ENCODE peak calls at places on chromosomes 4 and X, in ten cellular contexts. One of them, this sample, is unnamed.

GRCh38 chr4:77308843-77309242 is 151.8 kb downstream of the CCNG2 start:
- DNase-seq in H9: no peak
- DNase-seq in foreskin fibroblast: peak; percentile 18
- DNase-seq in GM23338: peak; percentile 74
- DNase-seq in HFFc6: peak; percentile 33
- DNase-seq in upper lobe of right lung: no peak
- DNase-seq in WERI-Rb-1: no peak
- DNase-seq in hepatocyte: peak; percentile 30
- DNase-seq in fibroblast of pulmonary artery: peak; percentile 36
- DNase-seq in breast epithelium: no peak
- DNase-seq in this sample: peak; percentile 43

GRCh38 chr4:136489101-136489500 is 1043.2 kb downstream of the PCDH18 start:
- DNase-seq in H9: no peak
- DNase-seq in HFFc6: no peak
- DNase-seq in GM23338: no peak
- DNase-seq in foreskin fibroblast: no peak
- DNase-seq in WERI-Rb-1: no peak
- DNase-seq in hepatocyte: no peak
- DNase-seq in fibroblast of pulmonary artery: no peak
- DNase-seq in breast epithelium: no peak
- DNase-seq in upper lobe of right lung: no peak
- DNase-seq in this sample: no peak

GRCh38 chrX:11423949-11424348 is 130.7 kb downstream of the AMELX start:
- DNase-seq in hepatocyte: no peak
- DNase-seq in foreskin fibroblast: no peak
- DNase-seq in WERI-Rb-1: no peak
- DNase-seq in breast epithelium: no peak
- DNase-seq in HFFc6: no peak
- DNase-seq in GM23338: no peak
- DNase-seq in upper lobe of right lung: no peak
- DNase-seq in fibroblast of pulmonary artery: no peak
- DNase-seq in H9: no peak
- DNase-seq in this sample: no peak

GRCh38 chrX:9369802-9370291 is 95.0 kb upstream of the TBL1X start:
- DNase-seq in foreskin fibroblast: no peak
- DNase-seq in WERI-Rb-1: no peak
- DNase-seq in hepatocyte: no peak
- DNase-seq in breast epithelium: no peak
- DNase-seq in HFFc6: no peak
- DNase-seq in H9: no peak
- DNase-seq in upper lobe of right lung: no peak
- DNase-seq in GM23338: no peak
- DNase-seq in fibroblast of pulmonary artery: peak; percentile 49
- DNase-seq in this sample: no peak

GRCh38 chrX:114344756-114345155 is 239.1 kb upstream of the HTR2C start:
- DNase-seq in H9: no peak
- DNase-seq in breast epithelium: no peak
- DNase-seq in foreskin fibroblast: peak; percentile 0
- DNase-seq in hepatocyte: peak; percentile 59
- DNase-seq in upper lobe of right lung: no peak
- DNase-seq in fibroblast of pulmonary artery: peak; percentile 57
- DNase-seq in WERI-Rb-1: no peak
- DNase-seq in HFFc6: peak; percentile 15
- DNase-seq in GM23338: peak; percentile 68
- DNase-seq in this sample: no peak

GRCh38 chrX:7214251-7214650 is 66.3 kb upstream of the PUDP start:
- DNase-seq in breast epithelium: no peak
- DNase-seq in GM23338: no peak
- DNase-seq in hepatocyte: no peak
- DNase-seq in HFFc6: peak; percentile 10
- DNase-seq in fibroblast of pulmonary artery: no peak
- DNase-seq in H9: no peak
- DNase-seq in WERI-Rb-1: no peak
- DNase-seq in upper lobe of right lung: no peak
- DNase-seq in foreskin fibroblast: no peak
- DNase-seq in this sample: no peak

GRCh38 chr4:8148159-8148558 is 10.5 kb downstream of the ABLIM2 start:
- DNase-seq in WERI-Rb-1: no peak
- DNase-seq in HFFc6: no peak
- DNase-seq in breast epithelium: no peak
- DNase-seq in fibroblast of pulmonary artery: no peak
- DNase-seq in foreskin fibroblast: no peak
- DNase-seq in hepatocyte: no peak
- DNase-seq in GM23338: no peak
- DNase-seq in upper lobe of right lung: no peak
- DNase-seq in H9: no peak
- DNase-seq in this sample: no peak

GRCh38 chr4:16598241-16599224 is 299.9 kb downstream of the LDB2 start:
- DNase-seq in fibroblast of pulmonary artery: peak; percentile 32
- DNase-seq in breast epithelium: no peak
- DNase-seq in hepatocyte: peak; percentile 8
- DNase-seq in H9: no peak
- DNase-seq in WERI-Rb-1: no peak
- DNase-seq in foreskin fibroblast: no peak
- DNase-seq in HFFc6: peak; percentile 30
- DNase-seq in upper lobe of right lung: no peak
- DNase-seq in GM23338: no peak
- DNase-seq in this sample: no peak

GRCh38 chrX:50117477-50117876 is 83.3 kb downstream of the AKAP4 start:
- DNase-seq in GM23338: no peak
- DNase-seq in breast epithelium: no peak
- DNase-seq in HFFc6: no peak
- DNase-seq in upper lobe of right lung: no peak
- DNase-seq in H9: no peak
- DNase-seq in fibroblast of pulmonary artery: no peak
- DNase-seq in hepatocyte: peak; percentile 21
- DNase-seq in foreskin fibroblast: no peak
- DNase-seq in WERI-Rb-1: no peak
- DNase-seq in this sample: no peak

GRCh38 chrX:136708348-136708747 is 60.4 kb downstream of the CD40LG start:
- DNase-seq in GM23338: no peak
- DNase-seq in foreskin fibroblast: no peak
- DNase-seq in HFFc6: no peak
- DNase-seq in WERI-Rb-1: no peak
- DNase-seq in breast epithelium: no peak
- DNase-seq in fibroblast of pulmonary artery: peak; percentile 23
- DNase-seq in H9: no peak
- DNase-seq in hepatocyte: no peak
- DNase-seq in upper lobe of right lung: no peak
- DNase-seq in this sample: no peak

GRCh38 chr4:10438924-10439323 is 18.3 kb downstream of the ZNF518B start:
- DNase-seq in GM23338: no peak
- DNase-seq in upper lobe of right lung: no peak
- DNase-seq in H9: no peak
- DNase-seq in hepatocyte: no peak
- DNase-seq in HFFc6: no peak
- DNase-seq in fibroblast of pulmonary artery: no peak
- DNase-seq in WERI-Rb-1: no peak
- DNase-seq in breast epithelium: no peak
- DNase-seq in foreskin fibroblast: no peak
- DNase-seq in this sample: no peak

GRCh38 chr4:41644288-41644914 is 104.1 kb downstream of the PHOX2B start:
- DNase-seq in foreskin fibroblast: peak; percentile 30
- DNase-seq in WERI-Rb-1: peak; percentile 89
- DNase-seq in GM23338: peak; percentile 90
- DNase-seq in HFFc6: no peak
- DNase-seq in hepatocyte: peak; percentile 84
- DNase-seq in upper lobe of right lung: peak; percentile 87
- DNase-seq in breast epithelium: peak; percentile 63
- DNase-seq in fibroblast of pulmonary artery: peak; percentile 46
- DNase-seq in H9: peak; percentile 93
- DNase-seq in this sample: no peak
- TF ChIP-seq CTCF in foreskin fibroblast: peak; percentile 93
- TF ChIP-seq CTCF in WERI-Rb-1: peak; percentile 96
- TF ChIP-seq CTCF in GM23338: peak; percentile 79
- TF ChIP-seq CTCF in HFFc6: peak; percentile 93
- TF ChIP-seq CTCF in hepatocyte: peak; percentile 93
- TF ChIP-seq CTCF in upper lobe of right lung: peak; percentile 81
- TF ChIP-seq CTCF in breast epithelium: peak; percentile 32
- TF ChIP-seq CTCF in fibroblast of pulmonary artery: peak; percentile 57
- TF ChIP-seq CTCF in H9: peak; percentile 100
- TF ChIP-seq CTCF in this sample: no peak

GRCh38 chrX:118633530-118633929 is 93.9 kb upstream of the IL13RA1 start:
- DNase-seq in foreskin fibroblast: no peak
- DNase-seq in breast epithelium: no peak
- DNase-seq in H9: no peak
- DNase-seq in fibroblast of pulmonary artery: no peak
- DNase-seq in WERI-Rb-1: no peak
- DNase-seq in upper lobe of right lung: no peak
- DNase-seq in GM23338: no peak
- DNase-seq in HFFc6: no peak
- DNase-seq in hepatocyte: no peak
- DNase-seq in this sample: no peak

GRCh38 chrX:118632862-118633261 is 94.5 kb upstream of the IL13RA1 start:
- DNase-seq in HFFc6: no peak
- DNase-seq in fibroblast of pulmonary artery: no peak
- DNase-seq in H9: no peak
- DNase-seq in foreskin fibroblast: no peak
- DNase-seq in WERI-Rb-1: no peak
- DNase-seq in upper lobe of right lung: no peak
- DNase-seq in GM23338: no peak
- DNase-seq in breast epithelium: no peak
- DNase-seq in hepatocyte: no peak
- DNase-seq in this sample: no peak

GRCh38 chrX:118634336-118634735 is 93.1 kb upstream of the IL13RA1 start:
- DNase-seq in GM23338: no peak
- DNase-seq in H9: no peak
- DNase-seq in HFFc6: no peak
- DNase-seq in breast epithelium: no peak
- DNase-seq in fibroblast of pulmonary artery: no peak
- DNase-seq in hepatocyte: no peak
- DNase-seq in WERI-Rb-1: no peak
- DNase-seq in foreskin fibroblast: no peak
- DNase-seq in upper lobe of right lung: no peak
- DNase-seq in this sample: no peak

DNA sequence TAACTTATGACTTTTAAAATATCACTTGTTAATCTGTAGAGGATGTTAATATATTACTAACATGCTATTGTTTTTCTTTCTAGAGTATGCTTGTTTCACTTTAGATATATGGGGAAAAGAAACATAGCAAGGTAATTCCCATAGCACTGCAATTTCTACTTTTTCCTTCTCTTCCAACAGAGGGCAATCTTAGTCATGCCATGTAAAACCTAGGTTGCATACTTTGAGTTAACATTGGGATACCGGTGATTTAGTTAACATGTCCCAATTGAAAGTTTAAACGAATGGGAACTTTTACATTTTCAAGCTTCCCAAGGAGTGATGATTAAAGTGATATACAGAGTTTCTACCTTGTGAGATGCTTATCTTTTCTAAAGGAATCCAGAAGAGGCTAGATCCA is 89.4 kb upstream of the IL13RA1 start:
- DNase-seq in hepatocyte: no peak
- DNase-seq in upper lobe of right lung: no peak
- DNase-seq in H9: no peak
- DNase-seq in HFFc6: no peak
- DNase-seq in GM23338: peak; percentile 18
- DNase-seq in foreskin fibroblast: no peak
- DNase-seq in WERI-Rb-1: no peak
- DNase-seq in fibroblast of pulmonary artery: peak; percentile 26
- DNase-seq in breast epithelium: no peak
- DNase-seq in this sample: no peak
- TF ChIP-seq CTCF in hepatocyte: peak; percentile 26
- TF ChIP-seq CTCF in upper lobe of right lung: peak; percentile 26
- TF ChIP-seq CTCF in H9: peak; percentile 49
- TF ChIP-seq CTCF in HFFc6: peak; percentile 33
- TF ChIP-seq CTCF in GM23338: peak; percentile 38
- TF ChIP-seq CTCF in foreskin fibroblast: peak; percentile 26
- TF ChIP-seq CTCF in WERI-Rb-1: no peak
- TF ChIP-seq CTCF in fibroblast of pulmonary artery: peak; percentile 36
- TF ChIP-seq CTCF in breast epithelium: no peak
- TF ChIP-seq CTCF in this sample: peak; percentile 46

GRCh38 chr4:141702472-141703182 is 66.2 kb downstream of the IL15 start:
- DNase-seq in H9: peak; percentile 64
- DNase-seq in HFFc6: no peak
- DNase-seq in breast epithelium: no peak
- DNase-seq in GM23338: peak; percentile 49
- DNase-seq in upper lobe of right lung: no peak
- DNase-seq in fibroblast of pulmonary artery: peak; percentile 65
- DNase-seq in foreskin fibroblast: no peak
- DNase-seq in WERI-Rb-1: no peak
- DNase-seq in hepatocyte: peak; percentile 12
- DNase-seq in this sample: no peak
- TF ChIP-seq CTCF in H9: peak; percentile 66
- TF ChIP-seq CTCF in HFFc6: peak; percentile 15
- TF ChIP-seq CTCF in breast epithelium: no peak
- TF ChIP-seq CTCF in GM23338: peak; percentile 67
- TF ChIP-seq CTCF in upper lobe of right lung: no peak
- TF ChIP-seq CTCF in fibroblast of pulmonary artery: no peak
- TF ChIP-seq CTCF in foreskin fibroblast: no peak
- TF ChIP-seq CTCF in WERI-Rb-1: peak; percentile 41
- TF ChIP-seq CTCF in hepatocyte: no peak
- TF ChIP-seq CTCF in this sample: no peak

GRCh38 chr4:184232212-184232611 is 14.5 kb upstream of the ENPP6 start:
- DNase-seq in H9: no peak
- DNase-seq in foreskin fibroblast: no peak
- DNase-seq in GM23338: no peak
- DNase-seq in HFFc6: no peak
- DNase-seq in hepatocyte: peak; percentile 79
- DNase-seq in breast epithelium: no peak
- DNase-seq in fibroblast of pulmonary artery: no peak
- DNase-seq in WERI-Rb-1: no peak
- DNase-seq in upper lobe of right lung: no peak
- DNase-seq in this sample: no peak

GRCh38 chr4:184228306-184228705 is 10.6 kb upstream of the ENPP6 start:
- DNase-seq in WERI-Rb-1: no peak
- DNase-seq in upper lobe of right lung: no peak
- DNase-seq in foreskin fibroblast: no peak
- DNase-seq in breast epithelium: no peak
- DNase-seq in HFFc6: no peak
- DNase-seq in hepatocyte: no peak
- DNase-seq in H9: no peak
- DNase-seq in fibroblast of pulmonary artery: no peak
- DNase-seq in GM23338: no peak
- DNase-seq in this sample: no peak

GRCh38 chr4:184234155-184234554 is 16.5 kb upstream of the ENPP6 start:
- DNase-seq in fibroblast of pulmonary artery: no peak
- DNase-seq in HFFc6: no peak
- DNase-seq in upper lobe of right lung: no peak
- DNase-seq in H9: no peak
- DNase-seq in breast epithelium: no peak
- DNase-seq in WERI-Rb-1: no peak
- DNase-seq in GM23338: no peak
- DNase-seq in foreskin fibroblast: no peak
- DNase-seq in hepatocyte: no peak
- DNase-seq in this sample: no peak

GRCh38 chr4:184232975-184233374 is 15.3 kb upstream of the ENPP6 start:
- DNase-seq in GM23338: no peak
- DNase-seq in foreskin fibroblast: no peak
- DNase-seq in hepatocyte: no peak
- DNase-seq in H9: no peak
- DNase-seq in fibroblast of pulmonary artery: no peak
- DNase-seq in upper lobe of right lung: no peak
- DNase-seq in HFFc6: no peak
- DNase-seq in WERI-Rb-1: no peak
- DNase-seq in breast epithelium: no peak
- DNase-seq in this sample: no peak

DNA sequence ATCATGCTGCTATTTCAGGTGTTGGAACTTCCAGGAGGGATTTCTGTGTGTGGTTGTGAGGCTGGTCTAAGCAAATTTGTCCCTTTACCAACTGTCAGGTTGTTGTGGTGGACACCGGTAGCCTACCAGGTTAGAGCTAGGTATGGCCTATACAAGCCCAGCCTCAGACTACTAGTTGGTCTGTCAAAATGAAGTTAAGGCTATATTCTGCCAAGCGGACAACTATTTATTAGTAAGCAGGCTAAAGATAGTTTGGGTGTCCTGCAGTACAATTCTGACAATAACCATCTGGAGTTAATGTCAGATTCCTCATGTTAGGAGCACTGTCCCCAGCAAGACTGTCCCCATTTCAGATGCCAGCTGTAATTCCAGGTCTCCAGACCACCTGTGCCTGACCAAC is 13.9 kb upstream of the ENPP6 start:
- DNase-seq in WERI-Rb-1: no peak
- DNase-seq in H9: no peak
- DNase-seq in HFFc6: no peak
- DNase-seq in fibroblast of pulmonary artery: no peak
- DNase-seq in foreskin fibroblast: no peak
- DNase-seq in upper lobe of right lung: no peak
- DNase-seq in hepatocyte: no peak
- DNase-seq in breast epithelium: no peak
- DNase-seq in GM23338: no peak
- DNase-seq in this sample: no peak
- TF ChIP-seq CTCF in WERI-Rb-1: no peak
- TF ChIP-seq CTCF in H9: no peak
- TF ChIP-seq CTCF in HFFc6: no peak
- TF ChIP-seq CTCF in fibroblast of pulmonary artery: no peak
- TF ChIP-seq CTCF in foreskin fibroblast: no peak
- TF ChIP-seq CTCF in upper lobe of right lung: no peak
- TF ChIP-seq CTCF in hepatocyte: no peak
- TF ChIP-seq CTCF in breast epithelium: no peak
- TF ChIP-seq CTCF in GM23338: no peak
- TF ChIP-seq CTCF in this sample: no peak

This sample was measured in LNCaP clone FGC.